ENCODE peak calls at places on chromosome 15, in seven cellular contexts. One of them, this sample, is unnamed.

GRCh38 chr15:100043069-100043641 is 298.6 kb downstream of the ADAMTS17 start:
- DNase-seq in HuH-7: no peak
- DNase-seq in activated T-helper 9 cell treated with anti-CD3 and anti-CD28 coated beads, Interleukin-2, amount 50 U/mL, for 16 hours: no peak
- DNase-seq in keratinocyte: peak
- DNase-seq in H7: no peak
- DNase-seq in NCI-H1092: no peak
- DNase-seq in iPS-NIHi11: no peak
- DNase-seq in this sample: no peak

GRCh38 chr15:28107111-28107893 is 8.2 kb upstream of the OCA2 start:
- DNase-seq in keratinocyte: no peak
- DNase-seq in activated T-helper 9 cell treated with anti-CD3 and anti-CD28 coated beads, Interleukin-2, amount 50 U/mL, for 16 hours: no peak
- DNase-seq in H7: peak
- DNase-seq in iPS-NIHi11: peak
- DNase-seq in HuH-7: no peak
- DNase-seq in NCI-H1092: no peak
- DNase-seq in this sample: no peak

GRCh38 chr15:86445750-86446149 is 366.1 kb downstream of the AGBL1 start:
- DNase-seq in activated T-helper 9 cell treated with anti-CD3 and anti-CD28 coated beads, Interleukin-2, amount 50 U/mL, for 16 hours: no peak
- DNase-seq in HuH-7: no peak
- DNase-seq in keratinocyte: no peak
- DNase-seq in iPS-NIHi11: no peak
- DNase-seq in NCI-H1092: no peak
- DNase-seq in H7: no peak
- DNase-seq in this sample: no peak

GRCh38 chr15:62846131-62846804 is 196.3 kb upstream of the TPM1 start:
- DNase-seq in keratinocyte: no peak
- DNase-seq in activated T-helper 9 cell treated with anti-CD3 and anti-CD28 coated beads, Interleukin-2, amount 50 U/mL, for 16 hours: no peak
- DNase-seq in HuH-7: no peak
- DNase-seq in NCI-H1092: no peak
- DNase-seq in iPS-NIHi11: no peak
- DNase-seq in H7: no peak
- DNase-seq in this sample: no peak

GRCh38 chr15:25848769-25849430 is 14.2 kb downstream of the ATP10A start:
- DNase-seq in NCI-H1092: no peak
- DNase-seq in activated T-helper 9 cell treated with anti-CD3 and anti-CD28 coated beads, Interleukin-2, amount 50 U/mL, for 16 hours: no peak
- DNase-seq in keratinocyte: no peak
- DNase-seq in HuH-7: no peak
- DNase-seq in iPS-NIHi11: no peak
- DNase-seq in H7: peak
- DNase-seq in this sample: no peak

GRCh38 chr15:76976572-76977270 is 18.2 kb upstream of the PSTPIP1 start:
- DNase-seq in HuH-7: no peak
- DNase-seq in iPS-NIHi11: no peak
- DNase-seq in activated T-helper 9 cell treated with anti-CD3 and anti-CD28 coated beads, Interleukin-2, amount 50 U/mL, for 16 hours: no peak
- DNase-seq in H7: no peak
- DNase-seq in NCI-H1092: no peak
- DNase-seq in keratinocyte: no peak
- DNase-seq in this sample: no peak

GRCh38 chr15:64379216-64379960 is 1.9 kb downstream of the PCLAF start:
- DNase-seq in iPS-NIHi11: no peak
- DNase-seq in activated T-helper 9 cell treated with anti-CD3 and anti-CD28 coated beads, Interleukin-2, amount 50 U/mL, for 16 hours: no peak
- DNase-seq in NCI-H1092: no peak
- DNase-seq in HuH-7: no peak
- DNase-seq in keratinocyte: no peak
- DNase-seq in H7: peak
- DNase-seq in this sample: no peak

GRCh38 chr15:40253179-40253790 is 14.4 kb downstream of the PAK6 start:
- DNase-seq in activated T-helper 9 cell treated with anti-CD3 and anti-CD28 coated beads, Interleukin-2, amount 50 U/mL, for 16 hours: no peak
- DNase-seq in keratinocyte: no peak
- DNase-seq in NCI-H1092: no peak
- DNase-seq in iPS-NIHi11: no peak
- DNase-seq in H7: no peak
- DNase-seq in HuH-7: no peak
- DNase-seq in this sample: no peak

GRCh38 chr15:36432162-36432561 is 147.3 kb upstream of the CDIN1 start:
- DNase-seq in HuH-7: no peak
- DNase-seq in H7: no peak
- DNase-seq in NCI-H1092: no peak
- DNase-seq in iPS-NIHi11: no peak
- DNase-seq in keratinocyte: no peak
- DNase-seq in activated T-helper 9 cell treated with anti-CD3 and anti-CD28 coated beads, Interleukin-2, amount 50 U/mL, for 16 hours: no peak
- DNase-seq in this sample: no peak

GRCh38 chr15:81117136-81117535 is 16.9 kb upstream of the CFAP161 start:
- DNase-seq in activated T-helper 9 cell treated with anti-CD3 and anti-CD28 coated beads, Interleukin-2, amount 50 U/mL, for 16 hours: no peak
- DNase-seq in HuH-7: no peak
- DNase-seq in H7: no peak
- DNase-seq in NCI-H1092: no peak
- DNase-seq in iPS-NIHi11: no peak
- DNase-seq in keratinocyte: no peak
- DNase-seq in this sample: no peak

GRCh38 chr15:44782516-44782915 is 46.2 kb downstream of the TRIM69 start:
- DNase-seq in NCI-H1092: no peak
- DNase-seq in HuH-7: no peak
- DNase-seq in iPS-NIHi11: no peak
- DNase-seq in activated T-helper 9 cell treated with anti-CD3 and anti-CD28 coated beads, Interleukin-2, amount 50 U/mL, for 16 hours: no peak
- DNase-seq in H7: no peak
- DNase-seq in keratinocyte: no peak
- DNase-seq in this sample: no peak

GRCh38 chr15:70320077-70320830 is 222.5 kb upstream of the TLE3 start:
- DNase-seq in activated T-helper 9 cell treated with anti-CD3 and anti-CD28 coated beads, Interleukin-2, amount 50 U/mL, for 16 hours: no peak
- DNase-seq in HuH-7: no peak
- DNase-seq in NCI-H1092: no peak
- DNase-seq in keratinocyte: no peak
- DNase-seq in H7: no peak
- DNase-seq in iPS-NIHi11: no peak
- DNase-seq in this sample: no peak

GRCh38 chr15:64503197-64503596 is 42.8 kb downstream of the ZNF609 start:
- DNase-seq in H7: no peak
- DNase-seq in activated T-helper 9 cell treated with anti-CD3 and anti-CD28 coated beads, Interleukin-2, amount 50 U/mL, for 16 hours: no peak
- DNase-seq in NCI-H1092: no peak
- DNase-seq in keratinocyte: no peak
- DNase-seq in HuH-7: no peak
- DNase-seq in iPS-NIHi11: no peak
- DNase-seq in this sample: no peak

GRCh38 chr15:85702321-85703230 is 92.1 kb downstream of the KLHL25 start:
- DNase-seq in activated T-helper 9 cell treated with anti-CD3 and anti-CD28 coated beads, Interleukin-2, amount 50 U/mL, for 16 hours: no peak
- DNase-seq in iPS-NIHi11: no peak
- DNase-seq in H7: no peak
- DNase-seq in keratinocyte: no peak
- DNase-seq in HuH-7: no peak
- DNase-seq in NCI-H1092: no peak
- DNase-seq in this sample: no peak

GRCh38 chr15:101162701-101163483 is 89.0 kb downstream of the CHSY1 start:
- DNase-seq in activated T-helper 9 cell treated with anti-CD3 and anti-CD28 coated beads, Interleukin-2, amount 50 U/mL, for 16 hours: no peak
- DNase-seq in H7: no peak
- DNase-seq in NCI-H1092: peak
- DNase-seq in iPS-NIHi11: no peak
- DNase-seq in keratinocyte: no peak
- DNase-seq in HuH-7: no peak
- DNase-seq in this sample: no peak

GRCh38 chr15:63405159-63405558 is 23.5 kb upstream of the CA12 start:
- DNase-seq in activated T-helper 9 cell treated with anti-CD3 and anti-CD28 coated beads, Interleukin-2, amount 50 U/mL, for 16 hours: no peak
- DNase-seq in keratinocyte: no peak
- DNase-seq in H7: no peak
- DNase-seq in HuH-7: no peak
- DNase-seq in NCI-H1092: no peak
- DNase-seq in iPS-NIHi11: no peak
- DNase-seq in this sample: no peak

GRCh38 chr15:56892651-56893348 is 25.6 kb upstream of the TCF12 start:
- DNase-seq in activated T-helper 9 cell treated with anti-CD3 and anti-CD28 coated beads, Interleukin-2, amount 50 U/mL, for 16 hours: no peak
- DNase-seq in HuH-7: no peak
- DNase-seq in NCI-H1092: no peak
- DNase-seq in keratinocyte: no peak
- DNase-seq in iPS-NIHi11: no peak
- DNase-seq in H7: no peak
- DNase-seq in this sample: no peak

GRCh38 chr15:80560601-80561025 is 134.5 kb upstream of the ABHD17C start:
- DNase-seq in keratinocyte: no peak
- DNase-seq in activated T-helper 9 cell treated with anti-CD3 and anti-CD28 coated beads, Interleukin-2, amount 50 U/mL, for 16 hours: no peak
- DNase-seq in iPS-NIHi11: no peak
- DNase-seq in H7: peak
- DNase-seq in NCI-H1092: no peak
- DNase-seq in HuH-7: no peak
- DNase-seq in this sample: no peak

GRCh38 chr15:75451674-75452363 is at the start of gene SIN3A:
- DNase-seq in activated T-helper 9 cell treated with anti-CD3 and anti-CD28 coated beads, Interleukin-2, amount 50 U/mL, for 16 hours: peak
- DNase-seq in keratinocyte: peak
- DNase-seq in NCI-H1092: peak
- DNase-seq in H7: peak
- DNase-seq in HuH-7: peak
- DNase-seq in iPS-NIHi11: peak
- DNase-seq in this sample: peak

GRCh38 chr15:79970921-79971434 is at the start of gene BCL2A1:
- DNase-seq in HuH-7: no peak
- DNase-seq in keratinocyte: peak
- DNase-seq in activated T-helper 9 cell treated with anti-CD3 and anti-CD28 coated beads, Interleukin-2, amount 50 U/mL, for 16 hours: peak
- DNase-seq in H7: no peak
- DNase-seq in iPS-NIHi11: no peak
- DNase-seq in NCI-H1092: no peak
- DNase-seq in this sample: peak

GRCh38 chr15:90496791-90497190 is 32.9 kb upstream of the CRTC3 start:
- DNase-seq in NCI-H1092: no peak
- DNase-seq in keratinocyte: no peak
- DNase-seq in iPS-NIHi11: no peak
- DNase-seq in activated T-helper 9 cell treated with anti-CD3 and anti-CD28 coated beads, Interleukin-2, amount 50 U/mL, for 16 hours: no peak
- DNase-seq in HuH-7: no peak
- DNase-seq in H7: no peak
- DNase-seq in this sample: no peak

GRCh38 chr15:74983725-74984231 is 11.6 kb upstream of the SCAMP5 start:
- DNase-seq in iPS-NIHi11: no peak
- DNase-seq in NCI-H1092: no peak
- DNase-seq in keratinocyte: no peak
- DNase-seq in H7: no peak
- DNase-seq in activated T-helper 9 cell treated with anti-CD3 and anti-CD28 coated beads, Interleukin-2, amount 50 U/mL, for 16 hours: no peak
- DNase-seq in HuH-7: no peak
- DNase-seq in this sample: peak

GRCh38 chr15:56916825-56917477 is 1.5 kb upstream of the TCF12 start:
- DNase-seq in H7: no peak
- DNase-seq in activated T-helper 9 cell treated with anti-CD3 and anti-CD28 coated beads, Interleukin-2, amount 50 U/mL, for 16 hours: no peak
- DNase-seq in NCI-H1092: no peak
- DNase-seq in HuH-7: no peak
- DNase-seq in iPS-NIHi11: no peak
- DNase-seq in keratinocyte: no peak
- DNase-seq in this sample: no peak

GRCh38 chr15:60717008-60717407 is 238.1 kb upstream of the ICE2 start:
- DNase-seq in HuH-7: no peak
- DNase-seq in iPS-NIHi11: no peak
- DNase-seq in keratinocyte: no peak
- DNase-seq in NCI-H1092: no peak
- DNase-seq in activated T-helper 9 cell treated with anti-CD3 and anti-CD28 coated beads, Interleukin-2, amount 50 U/mL, for 16 hours: no peak
- DNase-seq in H7: no peak
- DNase-seq in this sample: no peak

GRCh38 chr15:33915571-33916407 is 52.5 kb upstream of the CHRM5 start:
- DNase-seq in iPS-NIHi11: peak
- DNase-seq in HuH-7: no peak
- DNase-seq in NCI-H1092: no peak
- DNase-seq in H7: no peak
- DNase-seq in keratinocyte: peak
- DNase-seq in activated T-helper 9 cell treated with anti-CD3 and anti-CD28 coated beads, Interleukin-2, amount 50 U/mL, for 16 hours: no peak
- DNase-seq in this sample: no peak

GRCh38 chr15:40582726-40583246 is 11.3 kb upstream of the KNL1 start:
- DNase-seq in keratinocyte: no peak
- DNase-seq in H7: peak
- DNase-seq in iPS-NIHi11: peak
- DNase-seq in NCI-H1092: no peak
- DNase-seq in HuH-7: peak
- DNase-seq in activated T-helper 9 cell treated with anti-CD3 and anti-CD28 coated beads, Interleukin-2, amount 50 U/mL, for 16 hours: no peak
- DNase-seq in this sample: no peak

This sample was measured in activated gamma-delta T cell treated with anti-CD3 and anti-CD28 coated beads, Interleukin-2, amount 50 U/mL, for 16 hours.